ENCODE peak calls at places on chromosomes 13 and 19, in four cellular contexts. U, I, R and N are unnamed samples.

GRCh38 chr13:24834902-24835510 is 71.0 kb downstream of the RNF17 start:
- DNase-seq in U (no peak), I (no peak), R (no peak), N (no peak)

GRCh38 chr19:752652-753517 is 2.0 kb downstream of the MISP start:
- DNase-seq in U (no peak), I (peak; percentile 94), R (no peak), N (no peak)

GRCh38 chr19:41192574-41193419 is at the start of gene CYP2S1:
- DNase-seq in U (no peak), I (no peak), R (no peak), N (no peak)

GRCh38 chr19:31883299-31883990 is 462.0 kb upstream of the ZNF507 start:
- DNase-seq in U (no peak), I (no peak), R (no peak), N (no peak)

GRCh38 chr13:113299951-113300350 is 2.9 kb downstream of the LAMP1 start:
- DNase-seq in U (no peak), I (no peak), R (no peak), N (no peak)

GRCh38 chr13:94617389-94618000 is 15.8 kb downstream of the GPR180 start:
- DNase-seq in U (peak; percentile 47), I (no peak), R (no peak), N (peak; percentile 34)

GRCh38 chr19:27657271-27658051 is 1555.5 kb downstream of the UQCRFS1 start:
- DNase-seq in U (no peak), I (no peak), R (no peak), N (no peak)

GRCh38 chr19:7904074-7905020 is 670 bp downstream of the MAP2K7 start:
- DNase-seq in U (peak; percentile 55), I (peak; percentile 58), R (peak; percentile 74), N (no peak)

GRCh38 chr13:35923347-35923746 is 207.8 kb downstream of the DCLK1 start:
- DNase-seq in U (no peak), I (peak; percentile 44), R (no peak), N (no peak)

GRCh38 chr13:110470272-110471009 is 91.1 kb downstream of the RAB20 start:
- DNase-seq in U (no peak), I (no peak), R (no peak), N (no peak)

GRCh38 chr13:91398413-91399188 is at the start of gene GPC5:
- DNase-seq in U (peak; percentile 81), I (peak; percentile 65), R (peak; percentile 61), N (no peak)

GRCh38 chr19:7618771-7619510 is 10.4 kb downstream of the XAB2 start:
- DNase-seq in U (no peak), I (no peak), R (no peak), N (no peak)

GRCh38 chr19:40601061-40601973 is at the start of gene LTBP4:
- DNase-seq in U (no peak), I (peak; percentile 57), R (no peak), N (no peak)

GRCh38 chr13:113110852-113111315 is 5.3 kb downstream of the F7 start:
- DNase-seq in U (no peak), I (no peak), R (no peak), N (no peak)

GRCh38 chr13:95191821-95192220 is 109.4 kb downstream of the ABCC4 start:
- DNase-seq in U (peak; percentile 64), I (peak; percentile 77), R (no peak), N (peak; percentile 56)

GRCh38 chr13:91468301-91468700 is 69.9 kb downstream of the GPC5 start:
- DNase-seq in U (no peak), I (no peak), R (no peak), N (no peak)

GRCh38 chr13:41952749-41953148 is 8.2 kb downstream of the VWA8 start:
- DNase-seq in U (no peak), I (no peak), R (no peak), N (no peak)

GRCh38 chr13:81017525-81018152 is 676.7 kb upstream of the SPRY2 start:
- DNase-seq in U (no peak), I (peak; percentile 9), R (no peak), N (no peak)

GRCh38 chr19:48918801-48919247 is 14.7 kb upstream of the DHDH start:
- DNase-seq in U (no peak), I (peak; percentile 36), R (no peak), N (peak; percentile 38)

GRCh38 chr13:113192902-113193301 is 15.6 kb downstream of the PCID2 start:
- DNase-seq in U (no peak), I (no peak), R (no peak), N (no peak)

GRCh38 chr19:21604351-21604926 is 99.0 kb downstream of the ZNF429 start:
- DNase-seq in U (no peak), I (no peak), R (no peak), N (peak; percentile 79)

GRCh38 chr19:6769006-6769637 is 1.9 kb upstream of the SH2D3A start:
- DNase-seq in U (no peak), I (peak; percentile 65), R (no peak), N (no peak)

GRCh38 chr13:33377825-33378224 is 92.3 kb upstream of the STARD13 start:
- DNase-seq in U (no peak), I (no peak), R (no peak), N (no peak)

GRCh38 chr13:38630780-38631179 is 56.1 kb upstream of the FREM2 start:
- DNase-seq in U (no peak), I (no peak), R (no peak), N (no peak)

GRCh38 chr19:21677696-21678418 is 89.5 kb downstream of the ZNF100 start:
- DNase-seq in U (no peak), I (no peak), R (no peak), N (peak; percentile 81)

GRCh38 chr13:97257800-97258799 is 36.0 kb downstream of the MBNL2 start:
- DNase-seq in U (no peak), I (peak; percentile 59), R (peak; percentile 48), N (no peak)

GRCh38 chr13:73194310-73194709 is 135.5 kb downstream of the KLF5 start:
- DNase-seq in U (no peak), I (no peak), R (no peak), N (no peak)

GRCh38 chr19:51098366-51099069 is 9.7 kb downstream of the CTU1 start:
- DNase-seq in U (peak; percentile 24), I (no peak), R (no peak), N (no peak)

GRCh38 chr13:31896427-31896826 is 135.1 kb upstream of the FRY start:
- DNase-seq in U (no peak), I (peak; percentile 77), R (no peak), N (peak; percentile 49)

GRCh38 chr13:99417151-99417820 is 84.0 kb upstream of the TM9SF2 start:
- DNase-seq in U (no peak), I (no peak), R (no peak), N (peak; percentile 59)

GRCh38 chr19:289651-290538 is 1.3 kb downstream of the PLPP2 start:
- DNase-seq in U (peak; percentile 30), I (no peak), R (peak; percentile 36), N (no peak)